ENCODE peak calls at places on chromosome 21, in seven cellular contexts. One of them, this sample, is unnamed.

GRCh38 chr21:33029975-33030461 is 4.3 kb downstream of the OLIG2 start:
- DNase-seq in activated CD4-positive, alpha-beta T cell treated with anti-CD3 and anti-CD28 coated beads, Interleukin-2, amount 50 U/mL, for 1 hour: no peak
- DNase-seq in stimulated activated CD4-positive, alpha-beta T cell treated with anti-CD3 and anti-CD28 coated beads, TNF-alpha, amount 100 ng/mL, for 4 hours: no peak
- DNase-seq in GM18507: no peak
- DNase-seq in H1: peak; percentile 54
- DNase-seq in GM03348: no peak
- DNase-seq in ecto neural progenitor cell: no peak
- DNase-seq in this sample: no peak

GRCh38 chr21:43201491-43201890 is 32.7 kb downstream of the CRYAA start:
- DNase-seq in activated CD4-positive, alpha-beta T cell treated with anti-CD3 and anti-CD28 coated beads, Interleukin-2, amount 50 U/mL, for 1 hour: no peak
- DNase-seq in stimulated activated CD4-positive, alpha-beta T cell treated with anti-CD3 and anti-CD28 coated beads, TNF-alpha, amount 100 ng/mL, for 4 hours: no peak
- DNase-seq in GM18507: no peak
- DNase-seq in H1: no peak
- DNase-seq in GM03348: no peak
- DNase-seq in ecto neural progenitor cell: no peak
- DNase-seq in this sample: no peak

GRCh38 chr21:41927727-41928409 is 25.9 kb downstream of the C2CD2 start:
- DNase-seq in activated CD4-positive, alpha-beta T cell treated with anti-CD3 and anti-CD28 coated beads, Interleukin-2, amount 50 U/mL, for 1 hour: no peak
- DNase-seq in stimulated activated CD4-positive, alpha-beta T cell treated with anti-CD3 and anti-CD28 coated beads, TNF-alpha, amount 100 ng/mL, for 4 hours: no peak
- DNase-seq in GM18507: no peak
- DNase-seq in H1: no peak
- DNase-seq in GM03348: no peak
- DNase-seq in ecto neural progenitor cell: no peak
- DNase-seq in this sample: no peak

GRCh38 chr21:42146821-42147220 is 72.1 kb upstream of the ABCG1 start:
- DNase-seq in activated CD4-positive, alpha-beta T cell treated with anti-CD3 and anti-CD28 coated beads, Interleukin-2, amount 50 U/mL, for 1 hour: no peak
- DNase-seq in stimulated activated CD4-positive, alpha-beta T cell treated with anti-CD3 and anti-CD28 coated beads, TNF-alpha, amount 100 ng/mL, for 4 hours: no peak
- DNase-seq in GM18507: no peak
- DNase-seq in H1: no peak
- DNase-seq in GM03348: no peak
- DNase-seq in ecto neural progenitor cell: no peak
- DNase-seq in this sample: no peak

GRCh38 chr21:27206368-27206982 is 239.6 kb upstream of the ADAMTS5 start:
- DNase-seq in activated CD4-positive, alpha-beta T cell treated with anti-CD3 and anti-CD28 coated beads, Interleukin-2, amount 50 U/mL, for 1 hour: no peak
- DNase-seq in stimulated activated CD4-positive, alpha-beta T cell treated with anti-CD3 and anti-CD28 coated beads, TNF-alpha, amount 100 ng/mL, for 4 hours: no peak
- DNase-seq in GM18507: no peak
- DNase-seq in H1: peak; percentile 47
- DNase-seq in GM03348: peak; percentile 30
- DNase-seq in ecto neural progenitor cell: no peak
- DNase-seq in this sample: no peak

GRCh38 chr21:38349111-38349746 is 92.4 kb downstream of the KCNJ15 start:
- DNase-seq in activated CD4-positive, alpha-beta T cell treated with anti-CD3 and anti-CD28 coated beads, Interleukin-2, amount 50 U/mL, for 1 hour: no peak
- DNase-seq in stimulated activated CD4-positive, alpha-beta T cell treated with anti-CD3 and anti-CD28 coated beads, TNF-alpha, amount 100 ng/mL, for 4 hours: no peak
- DNase-seq in GM18507: no peak
- DNase-seq in H1: no peak
- DNase-seq in GM03348: no peak
- DNase-seq in ecto neural progenitor cell: no peak
- DNase-seq in this sample: no peak

GRCh38 chr21:19704832-19705231 is 1293.4 kb upstream of the NCAM2 start:
- DNase-seq in activated CD4-positive, alpha-beta T cell treated with anti-CD3 and anti-CD28 coated beads, Interleukin-2, amount 50 U/mL, for 1 hour: no peak
- DNase-seq in stimulated activated CD4-positive, alpha-beta T cell treated with anti-CD3 and anti-CD28 coated beads, TNF-alpha, amount 100 ng/mL, for 4 hours: no peak
- DNase-seq in GM18507: no peak
- DNase-seq in H1: no peak
- DNase-seq in GM03348: no peak
- DNase-seq in ecto neural progenitor cell: no peak
- DNase-seq in this sample: no peak

GRCh38 chr21:33380483-33380998 is 22.7 kb upstream of the IFNGR2 start:
- DNase-seq in activated CD4-positive, alpha-beta T cell treated with anti-CD3 and anti-CD28 coated beads, Interleukin-2, amount 50 U/mL, for 1 hour: peak; percentile 80
- DNase-seq in stimulated activated CD4-positive, alpha-beta T cell treated with anti-CD3 and anti-CD28 coated beads, TNF-alpha, amount 100 ng/mL, for 4 hours: peak; percentile 72
- DNase-seq in GM18507: no peak
- DNase-seq in H1: no peak
- DNase-seq in GM03348: peak; percentile 92
- DNase-seq in ecto neural progenitor cell: no peak
- DNase-seq in this sample: peak; percentile 73

GRCh38 chr21:36323032-36323431 is 3.0 kb downstream of the MORC3 start:
- DNase-seq in activated CD4-positive, alpha-beta T cell treated with anti-CD3 and anti-CD28 coated beads, Interleukin-2, amount 50 U/mL, for 1 hour: no peak
- DNase-seq in stimulated activated CD4-positive, alpha-beta T cell treated with anti-CD3 and anti-CD28 coated beads, TNF-alpha, amount 100 ng/mL, for 4 hours: no peak
- DNase-seq in GM18507: no peak
- DNase-seq in H1: no peak
- DNase-seq in GM03348: peak; percentile 11
- DNase-seq in ecto neural progenitor cell: no peak
- DNase-seq in this sample: no peak

GRCh38 chr21:41169701-41170100 is 1.7 kb downstream of the BACE2 start:
- DNase-seq in activated CD4-positive, alpha-beta T cell treated with anti-CD3 and anti-CD28 coated beads, Interleukin-2, amount 50 U/mL, for 1 hour: no peak
- DNase-seq in stimulated activated CD4-positive, alpha-beta T cell treated with anti-CD3 and anti-CD28 coated beads, TNF-alpha, amount 100 ng/mL, for 4 hours: no peak
- DNase-seq in GM18507: no peak
- DNase-seq in H1: no peak
- DNase-seq in GM03348: peak; percentile 20
- DNase-seq in ecto neural progenitor cell: no peak
- DNase-seq in this sample: no peak

GRCh38 chr21:44930543-44930981 is 9.3 kb upstream of the SLX9 start:
- DNase-seq in activated CD4-positive, alpha-beta T cell treated with anti-CD3 and anti-CD28 coated beads, Interleukin-2, amount 50 U/mL, for 1 hour: peak; percentile 67
- DNase-seq in stimulated activated CD4-positive, alpha-beta T cell treated with anti-CD3 and anti-CD28 coated beads, TNF-alpha, amount 100 ng/mL, for 4 hours: no peak
- DNase-seq in GM18507: no peak
- DNase-seq in H1: no peak
- DNase-seq in GM03348: peak; percentile 53
- DNase-seq in ecto neural progenitor cell: no peak
- DNase-seq in this sample: no peak

GRCh38 chr21:43333301-43334062 is 93.4 kb downstream of the SIK1 start:
- DNase-seq in activated CD4-positive, alpha-beta T cell treated with anti-CD3 and anti-CD28 coated beads, Interleukin-2, amount 50 U/mL, for 1 hour: no peak
- DNase-seq in stimulated activated CD4-positive, alpha-beta T cell treated with anti-CD3 and anti-CD28 coated beads, TNF-alpha, amount 100 ng/mL, for 4 hours: no peak
- DNase-seq in GM18507: no peak
- DNase-seq in H1: no peak
- DNase-seq in GM03348: peak; percentile 94
- DNase-seq in ecto neural progenitor cell: peak; percentile 75
- DNase-seq in this sample: no peak

GRCh38 chr21:46058339-46059145 is 39.4 kb upstream of the COL6A2 start:
- DNase-seq in activated CD4-positive, alpha-beta T cell treated with anti-CD3 and anti-CD28 coated beads, Interleukin-2, amount 50 U/mL, for 1 hour: no peak
- DNase-seq in stimulated activated CD4-positive, alpha-beta T cell treated with anti-CD3 and anti-CD28 coated beads, TNF-alpha, amount 100 ng/mL, for 4 hours: no peak
- DNase-seq in GM18507: no peak
- DNase-seq in H1: no peak
- DNase-seq in GM03348: no peak
- DNase-seq in ecto neural progenitor cell: no peak
- DNase-seq in this sample: no peak

GRCh38 chr21:44426663-44427191 is 28.6 kb upstream of the LRRC3 start:
- DNase-seq in activated CD4-positive, alpha-beta T cell treated with anti-CD3 and anti-CD28 coated beads, Interleukin-2, amount 50 U/mL, for 1 hour: no peak
- DNase-seq in stimulated activated CD4-positive, alpha-beta T cell treated with anti-CD3 and anti-CD28 coated beads, TNF-alpha, amount 100 ng/mL, for 4 hours: no peak
- DNase-seq in GM18507: no peak
- DNase-seq in H1: no peak
- DNase-seq in GM03348: no peak
- DNase-seq in ecto neural progenitor cell: peak; percentile 42
- DNase-seq in this sample: no peak

GRCh38 chr21:26833460-26833939 is 11.7 kb downstream of the ADAMTS1 start:
- DNase-seq in activated CD4-positive, alpha-beta T cell treated with anti-CD3 and anti-CD28 coated beads, Interleukin-2, amount 50 U/mL, for 1 hour: no peak
- DNase-seq in stimulated activated CD4-positive, alpha-beta T cell treated with anti-CD3 and anti-CD28 coated beads, TNF-alpha, amount 100 ng/mL, for 4 hours: no peak
- DNase-seq in GM18507: no peak
- DNase-seq in H1: no peak
- DNase-seq in GM03348: no peak
- DNase-seq in ecto neural progenitor cell: no peak
- DNase-seq in this sample: no peak

GRCh38 chr21:26116456-26117011 is 54.0 kb downstream of the APP start:
- DNase-seq in activated CD4-positive, alpha-beta T cell treated with anti-CD3 and anti-CD28 coated beads, Interleukin-2, amount 50 U/mL, for 1 hour: no peak
- DNase-seq in stimulated activated CD4-positive, alpha-beta T cell treated with anti-CD3 and anti-CD28 coated beads, TNF-alpha, amount 100 ng/mL, for 4 hours: no peak
- DNase-seq in GM18507: no peak
- DNase-seq in H1: no peak
- DNase-seq in GM03348: peak; percentile 56
- DNase-seq in ecto neural progenitor cell: no peak
- DNase-seq in this sample: no peak

GRCh38 chr21:44424608-44425306 is 30.6 kb upstream of the LRRC3 start:
- DNase-seq in activated CD4-positive, alpha-beta T cell treated with anti-CD3 and anti-CD28 coated beads, Interleukin-2, amount 50 U/mL, for 1 hour: no peak
- DNase-seq in stimulated activated CD4-positive, alpha-beta T cell treated with anti-CD3 and anti-CD28 coated beads, TNF-alpha, amount 100 ng/mL, for 4 hours: no peak
- DNase-seq in GM18507: no peak
- DNase-seq in H1: no peak
- DNase-seq in GM03348: no peak
- DNase-seq in ecto neural progenitor cell: peak; percentile 54
- DNase-seq in this sample: no peak

GRCh38 chr21:46188226-46189212 is 4.3 kb upstream of the SPATC1L start:
- DNase-seq in activated CD4-positive, alpha-beta T cell treated with anti-CD3 and anti-CD28 coated beads, Interleukin-2, amount 50 U/mL, for 1 hour: no peak
- DNase-seq in stimulated activated CD4-positive, alpha-beta T cell treated with anti-CD3 and anti-CD28 coated beads, TNF-alpha, amount 100 ng/mL, for 4 hours: no peak
- DNase-seq in GM18507: no peak
- DNase-seq in H1: no peak
- DNase-seq in GM03348: peak; percentile 59
- DNase-seq in ecto neural progenitor cell: no peak
- DNase-seq in this sample: no peak

GRCh38 chr21:37281993-37282392 is 14.9 kb upstream of the VPS26C start:
- DNase-seq in activated CD4-positive, alpha-beta T cell treated with anti-CD3 and anti-CD28 coated beads, Interleukin-2, amount 50 U/mL, for 1 hour: peak; percentile 1
- DNase-seq in stimulated activated CD4-positive, alpha-beta T cell treated with anti-CD3 and anti-CD28 coated beads, TNF-alpha, amount 100 ng/mL, for 4 hours: no peak
- DNase-seq in GM18507: no peak
- DNase-seq in H1: no peak
- DNase-seq in GM03348: no peak
- DNase-seq in ecto neural progenitor cell: no peak
- DNase-seq in this sample: no peak

GRCh38 chr21:36696640-36697472 is 2.1 kb upstream of the SIM2 start:
- DNase-seq in activated CD4-positive, alpha-beta T cell treated with anti-CD3 and anti-CD28 coated beads, Interleukin-2, amount 50 U/mL, for 1 hour: no peak
- DNase-seq in stimulated activated CD4-positive, alpha-beta T cell treated with anti-CD3 and anti-CD28 coated beads, TNF-alpha, amount 100 ng/mL, for 4 hours: no peak
- DNase-seq in GM18507: no peak
- DNase-seq in H1: peak; percentile 56
- DNase-seq in GM03348: no peak
- DNase-seq in ecto neural progenitor cell: peak; percentile 60
- DNase-seq in this sample: no peak

GRCh38 chr21:37381883-37382585 is 15.5 kb downstream of the DYRK1A start:
- DNase-seq in activated CD4-positive, alpha-beta T cell treated with anti-CD3 and anti-CD28 coated beads, Interleukin-2, amount 50 U/mL, for 1 hour: no peak
- DNase-seq in stimulated activated CD4-positive, alpha-beta T cell treated with anti-CD3 and anti-CD28 coated beads, TNF-alpha, amount 100 ng/mL, for 4 hours: no peak
- DNase-seq in GM18507: no peak
- DNase-seq in H1: no peak
- DNase-seq in GM03348: no peak
- DNase-seq in ecto neural progenitor cell: no peak
- DNase-seq in this sample: no peak

GRCh38 chr21:31162827-31163226 is 124.6 kb upstream of the KRTAP19-8 start:
- DNase-seq in activated CD4-positive, alpha-beta T cell treated with anti-CD3 and anti-CD28 coated beads, Interleukin-2, amount 50 U/mL, for 1 hour: no peak
- DNase-seq in stimulated activated CD4-positive, alpha-beta T cell treated with anti-CD3 and anti-CD28 coated beads, TNF-alpha, amount 100 ng/mL, for 4 hours: no peak
- DNase-seq in GM18507: no peak
- DNase-seq in H1: no peak
- DNase-seq in GM03348: no peak
- DNase-seq in ecto neural progenitor cell: no peak
- DNase-seq in this sample: no peak

GRCh38 chr21:21200939-21201610 is 202.9 kb downstream of the NCAM2 start:
- DNase-seq in activated CD4-positive, alpha-beta T cell treated with anti-CD3 and anti-CD28 coated beads, Interleukin-2, amount 50 U/mL, for 1 hour: no peak
- DNase-seq in stimulated activated CD4-positive, alpha-beta T cell treated with anti-CD3 and anti-CD28 coated beads, TNF-alpha, amount 100 ng/mL, for 4 hours: no peak
- DNase-seq in GM18507: no peak
- DNase-seq in H1: no peak
- DNase-seq in GM03348: no peak
- DNase-seq in ecto neural progenitor cell: no peak
- DNase-seq in this sample: no peak

GRCh38 chr21:17783816-17784598 is 35.1 kb downstream of the C21orf91 start:
- DNase-seq in activated CD4-positive, alpha-beta T cell treated with anti-CD3 and anti-CD28 coated beads, Interleukin-2, amount 50 U/mL, for 1 hour: no peak
- DNase-seq in stimulated activated CD4-positive, alpha-beta T cell treated with anti-CD3 and anti-CD28 coated beads, TNF-alpha, amount 100 ng/mL, for 4 hours: no peak
- DNase-seq in GM18507: no peak
- DNase-seq in H1: no peak
- DNase-seq in GM03348: no peak
- DNase-seq in ecto neural progenitor cell: no peak
- DNase-seq in this sample: no peak

GRCh38 chr21:45251635-45252447 is 35.9 kb downstream of the POFUT2 start:
- DNase-seq in activated CD4-positive, alpha-beta T cell treated with anti-CD3 and anti-CD28 coated beads, Interleukin-2, amount 50 U/mL, for 1 hour: no peak
- DNase-seq in stimulated activated CD4-positive, alpha-beta T cell treated with anti-CD3 and anti-CD28 coated beads, TNF-alpha, amount 100 ng/mL, for 4 hours: no peak
- DNase-seq in GM18507: no peak
- DNase-seq in H1: no peak
- DNase-seq in GM03348: no peak
- DNase-seq in ecto neural progenitor cell: no peak
- DNase-seq in this sample: no peak

GRCh38 chr21:31132574-31133242 is 94.4 kb upstream of the KRTAP19-8 start:
- DNase-seq in activated CD4-positive, alpha-beta T cell treated with anti-CD3 and anti-CD28 coated beads, Interleukin-2, amount 50 U/mL, for 1 hour: peak; percentile 71
- DNase-seq in stimulated activated CD4-positive, alpha-beta T cell treated with anti-CD3 and anti-CD28 coated beads, TNF-alpha, amount 100 ng/mL, for 4 hours: no peak
- DNase-seq in GM18507: peak; percentile 18
- DNase-seq in H1: no peak
- DNase-seq in GM03348: no peak
- DNase-seq in ecto neural progenitor cell: no peak
- DNase-seq in this sample: peak; percentile 52

GRCh38 chr21:38774586-38775285 is 31.0 kb upstream of the ETS2 start:
- DNase-seq in activated CD4-positive, alpha-beta T cell treated with anti-CD3 and anti-CD28 coated beads, Interleukin-2, amount 50 U/mL, for 1 hour: no peak
- DNase-seq in stimulated activated CD4-positive, alpha-beta T cell treated with anti-CD3 and anti-CD28 coated beads, TNF-alpha, amount 100 ng/mL, for 4 hours: no peak
- DNase-seq in GM18507: no peak
- DNase-seq in H1: no peak
- DNase-seq in GM03348: no peak
- DNase-seq in ecto neural progenitor cell: no peak
- DNase-seq in this sample: no peak

GRCh38 chr21:29297483-29298347 is 1.0 kb upstream of the BACH1 start:
- DNase-seq in activated CD4-positive, alpha-beta T cell treated with anti-CD3 and anti-CD28 coated beads, Interleukin-2, amount 50 U/mL, for 1 hour: no peak
- DNase-seq in stimulated activated CD4-positive, alpha-beta T cell treated with anti-CD3 and anti-CD28 coated beads, TNF-alpha, amount 100 ng/mL, for 4 hours: no peak
- DNase-seq in GM18507: no peak
- DNase-seq in H1: no peak
- DNase-seq in GM03348: no peak
- DNase-seq in ecto neural progenitor cell: no peak
- DNase-seq in this sample: no peak

GRCh38 chr21:36834192-36834591 is 132.3 kb downstream of the HLCS start:
- DNase-seq in activated CD4-positive, alpha-beta T cell treated with anti-CD3 and anti-CD28 coated beads, Interleukin-2, amount 50 U/mL, for 1 hour: no peak
- DNase-seq in stimulated activated CD4-positive, alpha-beta T cell treated with anti-CD3 and anti-CD28 coated beads, TNF-alpha, amount 100 ng/mL, for 4 hours: no peak
- DNase-seq in GM18507: no peak
- DNase-seq in H1: no peak
- DNase-seq in GM03348: no peak
- DNase-seq in ecto neural progenitor cell: no peak
- DNase-seq in this sample: no peak

GRCh38 chr21:45283611-45284455 is 3.9 kb downstream of the POFUT2 start:
- DNase-seq in activated CD4-positive, alpha-beta T cell treated with anti-CD3 and anti-CD28 coated beads, Interleukin-2, amount 50 U/mL, for 1 hour: no peak
- DNase-seq in stimulated activated CD4-positive, alpha-beta T cell treated with anti-CD3 and anti-CD28 coated beads, TNF-alpha, amount 100 ng/mL, for 4 hours: no peak
- DNase-seq in GM18507: no peak
- DNase-seq in H1: no peak
- DNase-seq in GM03348: no peak
- DNase-seq in ecto neural progenitor cell: peak; percentile 38
- DNase-seq in this sample: no peak

GRCh38 chr21:15614757-15615156 is 115.0 kb upstream of the USP25 start:
- DNase-seq in activated CD4-positive, alpha-beta T cell treated with anti-CD3 and anti-CD28 coated beads, Interleukin-2, amount 50 U/mL, for 1 hour: no peak
- DNase-seq in stimulated activated CD4-positive, alpha-beta T cell treated with anti-CD3 and anti-CD28 coated beads, TNF-alpha, amount 100 ng/mL, for 4 hours: no peak
- DNase-seq in GM18507: no peak
- DNase-seq in H1: no peak
- DNase-seq in GM03348: no peak
- DNase-seq in ecto neural progenitor cell: no peak
- DNase-seq in this sample: no peak

GRCh38 chr21:36587388-36587787 is 107.5 kb upstream of the CLDN14 start:
- DNase-seq in activated CD4-positive, alpha-beta T cell treated with anti-CD3 and anti-CD28 coated beads, Interleukin-2, amount 50 U/mL, for 1 hour: no peak
- DNase-seq in stimulated activated CD4-positive, alpha-beta T cell treated with anti-CD3 and anti-CD28 coated beads, TNF-alpha, amount 100 ng/mL, for 4 hours: no peak
- DNase-seq in GM18507: no peak
- DNase-seq in H1: no peak
- DNase-seq in GM03348: peak; percentile 17
- DNase-seq in ecto neural progenitor cell: no peak
- DNase-seq in this sample: no peak

GRCh38 chr21:46211376-46211775 is 17.2 kb downstream of the LSS start:
- DNase-seq in activated CD4-positive, alpha-beta T cell treated with anti-CD3 and anti-CD28 coated beads, Interleukin-2, amount 50 U/mL, for 1 hour: no peak
- DNase-seq in stimulated activated CD4-positive, alpha-beta T cell treated with anti-CD3 and anti-CD28 coated beads, TNF-alpha, amount 100 ng/mL, for 4 hours: no peak
- DNase-seq in GM18507: no peak
- DNase-seq in H1: no peak
- DNase-seq in GM03348: no peak
- DNase-seq in ecto neural progenitor cell: no peak
- DNase-seq in this sample: no peak

GRCh38 chr21:32674731-32675130 is 53.1 kb downstream of the SYNJ1 start:
- DNase-seq in activated CD4-positive, alpha-beta T cell treated with anti-CD3 and anti-CD28 coated beads, Interleukin-2, amount 50 U/mL, for 1 hour: no peak
- DNase-seq in stimulated activated CD4-positive, alpha-beta T cell treated with anti-CD3 and anti-CD28 coated beads, TNF-alpha, amount 100 ng/mL, for 4 hours: no peak
- DNase-seq in GM18507: no peak
- DNase-seq in H1: no peak
- DNase-seq in GM03348: no peak
- DNase-seq in ecto neural progenitor cell: no peak
- DNase-seq in this sample: no peak

This sample was measured in activated CD4-positive, CD25-positive, alpha-beta regulatory T cell treated with anti-CD3 and anti-CD28 coated beads, Interleukin-2, amount 50 U/mL, for 16 hours.